ENCODE peak calls at places on chromosome 20, in five cellular contexts. One of them, this sample, is unnamed.

GRCh38 chr20:56867128-56867527 is 238.0 kb downstream of the TFAP2C start:
- DNase-seq in fibroblast of pulmonary artery: no peak
- DNase-seq in AG04449: no peak
- DNase-seq in WERI-Rb-1: no peak
- DNase-seq in kidney epithelial cell: no peak
- DNase-seq in this sample: no peak

GRCh38 chr20:15179426-15180190 is 842.2 kb upstream of the FLRT3 start:
- DNase-seq in WERI-Rb-1: no peak
- DNase-seq in fibroblast of pulmonary artery: no peak
- DNase-seq in kidney epithelial cell: no peak
- DNase-seq in AG04449: no peak
- DNase-seq in this sample: no peak

GRCh38 chr20:53642196-53643030 is 48.8 kb upstream of the ZNF217 start:
- DNase-seq in AG04449: no peak
- DNase-seq in kidney epithelial cell: peak; percentile 31
- DNase-seq in fibroblast of pulmonary artery: peak; percentile 74
- DNase-seq in WERI-Rb-1: peak; percentile 21
- DNase-seq in this sample: peak; percentile 52

GRCh38 chr20:58585753-58586540 is 65.1 kb upstream of the STX16 start:
- DNase-seq in AG04449: no peak
- DNase-seq in fibroblast of pulmonary artery: no peak
- DNase-seq in kidney epithelial cell: no peak
- DNase-seq in WERI-Rb-1: no peak
- DNase-seq in this sample: no peak

GRCh38 chr20:31562241-31562640 is 42.8 kb upstream of the ID1 start:
- DNase-seq in fibroblast of pulmonary artery: no peak
- DNase-seq in WERI-Rb-1: no peak
- DNase-seq in AG04449: no peak
- DNase-seq in kidney epithelial cell: no peak
- DNase-seq in this sample: no peak

GRCh38 chr20:64030371-64031134 is 5.4 kb upstream of the C20orf204 start:
- DNase-seq in kidney epithelial cell: no peak
- DNase-seq in AG04449: no peak
- DNase-seq in fibroblast of pulmonary artery: no peak
- DNase-seq in WERI-Rb-1: no peak
- DNase-seq in this sample: no peak

GRCh38 chr20:63163596-63164560 is 52.1 kb downstream of the YTHDF1 start:
- DNase-seq in kidney epithelial cell: no peak
- DNase-seq in fibroblast of pulmonary artery: no peak
- DNase-seq in WERI-Rb-1: no peak
- DNase-seq in AG04449: no peak
- DNase-seq in this sample: no peak

GRCh38 chr20:973785-974194 is 28.3 kb downstream of the RSPO4 start:
- DNase-seq in AG04449: peak; percentile 7
- DNase-seq in fibroblast of pulmonary artery: peak; percentile 42
- DNase-seq in WERI-Rb-1: peak; percentile 37
- DNase-seq in kidney epithelial cell: no peak
- DNase-seq in this sample: peak; percentile 9

GRCh38 chr20:10784337-10785183 is 110.8 kb upstream of the JAG1 start:
- DNase-seq in kidney epithelial cell: no peak
- DNase-seq in WERI-Rb-1: no peak
- DNase-seq in AG04449: no peak
- DNase-seq in fibroblast of pulmonary artery: no peak
- DNase-seq in this sample: no peak

GRCh38 chr20:9710685-9711084 is 128.2 kb downstream of the PAK5 start:
- DNase-seq in kidney epithelial cell: no peak
- DNase-seq in AG04449: no peak
- DNase-seq in fibroblast of pulmonary artery: no peak
- DNase-seq in WERI-Rb-1: no peak
- DNase-seq in this sample: no peak

GRCh38 chr20:1813101-1813529 is 82.1 kb upstream of the SIRPA start:
- DNase-seq in WERI-Rb-1: no peak
- DNase-seq in kidney epithelial cell: no peak
- DNase-seq in fibroblast of pulmonary artery: peak; percentile 79
- DNase-seq in AG04449: peak; percentile 71
- DNase-seq in this sample: peak; percentile 92

GRCh38 chr20:10924628-10925266 is 250.9 kb upstream of the JAG1 start:
- DNase-seq in kidney epithelial cell: peak; percentile 55
- DNase-seq in AG04449: peak; percentile 93
- DNase-seq in fibroblast of pulmonary artery: peak; percentile 74
- DNase-seq in WERI-Rb-1: no peak
- DNase-seq in this sample: peak; percentile 84

GRCh38 chr20:53896647-53897046 is 173.7 kb downstream of the BCAS1 start:
- DNase-seq in AG04449: no peak
- DNase-seq in kidney epithelial cell: no peak
- DNase-seq in fibroblast of pulmonary artery: no peak
- DNase-seq in WERI-Rb-1: no peak
- DNase-seq in this sample: no peak

GRCh38 chr20:32125511-32125910 is 16.0 kb downstream of the TM9SF4 start:
- DNase-seq in WERI-Rb-1: no peak
- DNase-seq in AG04449: no peak
- DNase-seq in kidney epithelial cell: no peak
- DNase-seq in fibroblast of pulmonary artery: no peak
- DNase-seq in this sample: no peak

GRCh38 chr20:54122681-54123586 is 50.9 kb downstream of the CYP24A1 start:
- DNase-seq in fibroblast of pulmonary artery: no peak
- DNase-seq in WERI-Rb-1: no peak
- DNase-seq in kidney epithelial cell: no peak
- DNase-seq in AG04449: no peak
- DNase-seq in this sample: no peak

GRCh38 chr20:14955396-14955795 is 618.0 kb upstream of the FLRT3 start:
- DNase-seq in WERI-Rb-1: no peak
- DNase-seq in kidney epithelial cell: no peak
- DNase-seq in fibroblast of pulmonary artery: no peak
- DNase-seq in AG04449: no peak
- DNase-seq in this sample: no peak

GRCh38 chr20:46814366-46815232 is 80.0 kb upstream of the EYA2 start:
- DNase-seq in fibroblast of pulmonary artery: peak; percentile 22
- DNase-seq in WERI-Rb-1: peak; percentile 32
- DNase-seq in kidney epithelial cell: peak; percentile 82
- DNase-seq in AG04449: peak; percentile 42
- DNase-seq in this sample: peak; percentile 50

GRCh38 chr20:313948-314347 is 11.4 kb upstream of the SOX12 start:
- DNase-seq in fibroblast of pulmonary artery: peak; percentile 70
- DNase-seq in WERI-Rb-1: no peak
- DNase-seq in kidney epithelial cell: no peak
- DNase-seq in AG04449: no peak
- DNase-seq in this sample: no peak

GRCh38 chr20:17658648-17658993 is 23.4 kb downstream of the RRBP1 start:
- DNase-seq in WERI-Rb-1: no peak
- DNase-seq in kidney epithelial cell: no peak
- DNase-seq in fibroblast of pulmonary artery: no peak
- DNase-seq in AG04449: no peak
- DNase-seq in this sample: no peak

GRCh38 chr20:20568604-20569205 is 143.7 kb downstream of the RALGAPA2 start:
- DNase-seq in fibroblast of pulmonary artery: peak; percentile 68
- DNase-seq in AG04449: peak; percentile 7
- DNase-seq in WERI-Rb-1: no peak
- DNase-seq in kidney epithelial cell: no peak
- DNase-seq in this sample: no peak

GRCh38 chr20:5171790-5172164 is 45.0 kb downstream of the CDS2 start:
- DNase-seq in kidney epithelial cell: no peak
- DNase-seq in fibroblast of pulmonary artery: no peak
- DNase-seq in AG04449: no peak
- DNase-seq in WERI-Rb-1: no peak
- DNase-seq in this sample: no peak

GRCh38 chr20:54340206-54340605 is 132.3 kb downstream of the PFDN4 start:
- DNase-seq in WERI-Rb-1: no peak
- DNase-seq in fibroblast of pulmonary artery: no peak
- DNase-seq in AG04449: no peak
- DNase-seq in kidney epithelial cell: no peak
- DNase-seq in this sample: no peak

GRCh38 chr20:63682384-63683139 is 13.9 kb upstream of the TNFRSF6B start:
- DNase-seq in kidney epithelial cell: peak; percentile 96
- DNase-seq in fibroblast of pulmonary artery: peak; percentile 98
- DNase-seq in WERI-Rb-1: no peak
- DNase-seq in AG04449: peak; percentile 80
- DNase-seq in this sample: peak; percentile 92

GRCh38 chr20:47353224-47353696 is 3.2 kb downstream of the ZMYND8 start:
- DNase-seq in fibroblast of pulmonary artery: no peak
- DNase-seq in kidney epithelial cell: no peak
- DNase-seq in AG04449: no peak
- DNase-seq in WERI-Rb-1: no peak
- DNase-seq in this sample: no peak

GRCh38 chr20:2136275-2136674 is 34.6 kb downstream of the STK35 start:
- DNase-seq in AG04449: no peak
- DNase-seq in kidney epithelial cell: no peak
- DNase-seq in WERI-Rb-1: no peak
- DNase-seq in fibroblast of pulmonary artery: no peak
- DNase-seq in this sample: no peak

GRCh38 chr20:49979030-49979832 is 3.5 kb upstream of the SNAI1 start:
- DNase-seq in fibroblast of pulmonary artery: peak; percentile 33
- DNase-seq in WERI-Rb-1: peak; percentile 85
- DNase-seq in AG04449: no peak
- DNase-seq in kidney epithelial cell: no peak
- DNase-seq in this sample: no peak
- H3K4me3 ChIP-seq in fibroblast of pulmonary artery: peak overlapping the region; percentile 30
- H3K4me3 ChIP-seq in WERI-Rb-1: peak overlapping the region; percentile 37
- H3K4me3 ChIP-seq in AG04449: peak overlapping the region; percentile 46
- H3K4me3 ChIP-seq in kidney epithelial cell: peak overlapping the region; percentile 22
- H3K4me3 ChIP-seq in this sample: peak overlapping the region; percentile 26

GRCh38 chr20:39268566-39268965 is 306.4 kb downstream of the DHX35 start:
- DNase-seq in WERI-Rb-1: no peak
- DNase-seq in kidney epithelial cell: no peak
- DNase-seq in AG04449: no peak
- DNase-seq in fibroblast of pulmonary artery: no peak
- DNase-seq in this sample: no peak

GRCh38 chr20:39269493-39270217 is 307.5 kb downstream of the DHX35 start:
- DNase-seq in WERI-Rb-1: no peak
- DNase-seq in AG04449: no peak
- DNase-seq in fibroblast of pulmonary artery: no peak
- DNase-seq in kidney epithelial cell: no peak
- DNase-seq in this sample: no peak

GRCh38 chr20:39266989-39267388 is 304.8 kb downstream of the DHX35 start:
- DNase-seq in fibroblast of pulmonary artery: no peak
- DNase-seq in AG04449: no peak
- DNase-seq in WERI-Rb-1: no peak
- DNase-seq in kidney epithelial cell: no peak
- DNase-seq in this sample: no peak

GRCh38 chr20:39271205-39271604 is 309.1 kb downstream of the DHX35 start:
- DNase-seq in fibroblast of pulmonary artery: no peak
- DNase-seq in kidney epithelial cell: no peak
- DNase-seq in AG04449: no peak
- DNase-seq in WERI-Rb-1: no peak
- DNase-seq in this sample: no peak

DNA sequence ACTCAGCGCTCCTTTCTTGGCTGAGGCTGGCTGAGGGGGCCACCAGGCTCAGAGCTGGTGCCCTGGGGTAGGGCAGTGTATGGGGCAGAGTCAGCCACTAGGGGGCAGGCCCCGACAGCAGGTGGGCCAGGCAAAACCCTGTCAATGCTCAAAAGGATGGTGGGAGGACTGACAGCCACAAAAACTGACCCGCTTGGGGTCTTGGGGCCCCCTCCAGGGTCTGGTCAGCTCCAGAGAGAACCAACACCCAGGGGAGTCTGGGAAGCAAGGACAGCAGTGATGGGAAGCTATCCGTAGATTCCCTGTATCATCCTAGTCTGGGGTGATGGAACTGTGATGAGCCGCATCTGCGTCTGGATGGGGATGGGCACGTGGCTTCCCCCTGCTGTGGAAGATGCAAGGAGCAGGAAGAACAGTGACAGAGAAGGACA is 306.9 kb downstream of the DHX35 start:
- DNase-seq in fibroblast of pulmonary artery: peak; percentile 33
- DNase-seq in kidney epithelial cell: no peak
- DNase-seq in WERI-Rb-1: peak; percentile 48
- DNase-seq in AG04449: no peak
- DNase-seq in this sample: no peak
- TF ChIP-seq CTCF in fibroblast of pulmonary artery: peak; percentile 78
- TF ChIP-seq CTCF in kidney epithelial cell: peak; percentile 95
- TF ChIP-seq CTCF in WERI-Rb-1: peak; percentile 88
- TF ChIP-seq CTCF in AG04449: peak; percentile 90
- TF ChIP-seq CTCF in this sample: peak; percentile 84

DNA sequence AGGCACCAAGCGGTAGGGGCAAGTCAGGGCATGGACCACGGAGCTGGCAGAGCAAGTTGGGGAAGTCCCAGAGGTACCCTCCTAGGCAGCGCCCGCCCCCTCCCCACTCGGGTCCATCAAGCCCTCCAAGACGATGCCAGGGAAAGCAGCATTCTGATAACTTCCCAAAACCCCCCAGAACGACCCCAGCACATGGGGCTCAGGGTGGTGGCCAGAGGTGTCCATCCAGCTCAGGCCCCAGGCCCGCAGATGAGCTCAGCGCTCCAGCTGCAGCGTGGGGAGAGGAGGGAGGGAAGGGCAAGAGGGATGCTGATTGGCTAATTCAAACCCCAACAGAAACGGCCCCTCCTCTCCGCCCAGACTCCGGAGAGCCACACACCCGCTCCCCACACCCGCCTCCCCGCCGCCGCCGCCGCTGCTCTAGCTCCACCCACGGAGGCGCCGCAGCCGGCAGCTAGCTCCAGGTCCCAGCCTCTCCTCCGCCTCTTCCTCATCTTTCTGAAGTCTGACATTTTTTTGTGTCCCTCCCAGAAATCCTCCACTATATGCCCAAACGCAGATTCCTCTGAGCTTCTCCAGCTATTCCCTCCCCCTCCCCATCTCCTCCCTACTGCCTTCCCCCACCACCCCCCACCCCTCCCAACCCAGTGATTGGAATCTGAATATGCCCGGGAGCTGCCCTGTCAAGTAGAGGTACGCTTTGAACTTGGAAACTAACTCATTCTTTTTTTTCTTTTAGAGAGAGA is 40.3 kb upstream of the TLDC2 start:
- DNase-seq in kidney epithelial cell: peak; percentile 63
- DNase-seq in fibroblast of pulmonary artery: peak; percentile 95
- DNase-seq in AG04449: peak; percentile 63
- DNase-seq in WERI-Rb-1: peak; percentile 94
- DNase-seq in this sample: peak; percentile 70
- H3K4me3 ChIP-seq in kidney epithelial cell: no peak overlapping the region
- H3K4me3 ChIP-seq in fibroblast of pulmonary artery: no peak overlapping the region
- H3K4me3 ChIP-seq in AG04449: peak overlapping the region; percentile 27
- H3K4me3 ChIP-seq in WERI-Rb-1: no peak overlapping the region
- H3K4me3 ChIP-seq in this sample: peak overlapping the region; percentile 13

DNA sequence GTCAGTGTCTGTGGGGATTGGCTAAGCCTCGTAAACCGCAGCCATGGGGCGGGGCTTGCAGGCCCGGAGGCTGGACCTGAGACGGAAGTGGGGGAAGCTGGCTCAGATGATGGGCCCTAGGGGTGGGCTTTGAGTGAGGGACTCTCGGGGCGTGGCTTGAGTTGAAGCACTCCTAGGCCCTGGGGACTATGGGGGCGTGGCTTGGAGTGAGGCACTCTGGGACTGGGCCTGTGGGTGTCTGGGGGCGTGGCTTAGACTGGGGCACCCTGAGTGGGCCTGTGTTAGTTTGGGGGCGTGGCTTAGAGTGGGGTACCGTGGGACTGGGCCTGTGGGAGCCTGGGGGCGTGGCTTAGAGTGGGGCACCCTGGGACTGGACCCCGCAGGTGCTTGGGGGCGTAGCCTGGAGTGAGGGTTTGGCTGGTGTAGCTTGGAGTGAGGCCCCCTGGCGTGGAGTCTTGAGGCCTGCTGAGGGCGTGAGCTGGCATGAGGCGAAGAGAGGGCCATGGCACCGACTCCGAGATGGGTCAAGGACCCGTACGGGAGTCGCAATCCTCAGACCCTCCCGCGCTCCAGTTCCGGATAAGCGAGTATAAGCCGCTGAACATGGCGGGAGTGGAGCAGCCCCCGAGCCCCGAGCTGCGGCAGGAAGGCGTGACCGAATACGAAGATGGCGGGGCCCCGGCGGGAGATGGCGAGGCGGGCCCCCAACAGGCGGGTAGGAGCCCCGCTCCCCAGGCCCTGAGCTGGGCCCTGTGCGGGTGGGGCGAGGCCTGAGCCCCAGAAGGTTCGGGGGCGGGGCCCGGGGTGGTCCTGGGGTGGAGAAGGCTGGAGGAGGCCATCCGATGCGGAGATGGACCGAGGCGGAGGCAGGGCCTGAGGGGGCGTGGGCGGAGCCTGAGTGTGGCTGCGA is 6.8 kb downstream of the L3MBTL1 start:
- DNase-seq in kidney epithelial cell: peak; percentile 90
- DNase-seq in fibroblast of pulmonary artery: peak; percentile 99
- DNase-seq in AG04449: peak; percentile 90
- DNase-seq in WERI-Rb-1: peak; percentile 98
- DNase-seq in this sample: peak; percentile 93
- TF ChIP-seq CTCF in kidney epithelial cell: peak; percentile 64
- TF ChIP-seq CTCF in fibroblast of pulmonary artery: peak; percentile 27
- TF ChIP-seq CTCF in AG04449: peak; percentile 54
- TF ChIP-seq CTCF in WERI-Rb-1: peak; percentile 58
- TF ChIP-seq CTCF in this sample: peak; percentile 43